ENCODE peak calls at places on chromosomes 2 and 18, in four cellular contexts. S is RPMI8226, Z is AG20443, B is T-helper 9 cell. R is an unnamed sample.

GRCh38 chr2:171297951-171298350 is 135.8 kb downstream of the METTL8 start:
- DNase-seq in S (no peak), Z (peak), B (no peak), R (no peak)

GRCh38 chr2:102826904-102827303 is 65.1 kb downstream of the TMEM182 start:
- DNase-seq in S (peak), Z (peak), B (no peak), R (no peak)

GRCh38 chr18:63409301-63409700 is 13.0 kb downstream of the VPS4B start:
- DNase-seq in S (no peak), Z (no peak), B (no peak), R (no peak)

GRCh38 chr2:75241696-75242095 is 42.4 kb upstream of the TACR1 start:
- DNase-seq in S (peak), Z (no peak), B (no peak), R (peak)

GRCh38 chr2:45862843-45863242 is 211.4 kb downstream of the PRKCE start:
- DNase-seq in S (no peak), Z (no peak), B (no peak), R (no peak)

GRCh38 chr18:21742323-21742687 is 1.7 kb downstream of the MIB1 start:
- DNase-seq in S (peak), Z (no peak), B (no peak), R (peak)

GRCh38 chr2:88967844-88968243 is 276.4 kb downstream of the RPIA start:
- DNase-seq in S (peak), Z (no peak), B (no peak), R (no peak)

GRCh38 chr2:63871864-63872263 is 30.2 kb downstream of the UGP2 start:
- DNase-seq in S (no peak), Z (no peak), B (no peak), R (no peak)

GRCh38 chr18:36398419-36398818 is 100.9 kb downstream of the FHOD3 start:
- DNase-seq in S (no peak), Z (no peak), B (no peak), R (no peak)

GRCh38 chr2:130300970-130301348 is 41.7 kb upstream of the IMP4 start:
- DNase-seq in S (no peak), Z (no peak), B (no peak), R (no peak)

R was measured in OCI-LY7.